ENCODE peak calls at places on chromosomes 2 and 18, in five cellular contexts. M, E, R, W and I are unnamed samples.
A peak's percentile ranks its signal among the peaks of the same experiment; 100 is the strongest.

GRCh38 chr2:165239230-165239629 is at the start of gene SCN2A:
- DNase-seq in M (no peak), E (no peak), R (no peak), W (no peak), I (no peak)

GRCh38 chr2:7073901-7074300 is 156.7 kb downstream of the RNF144A start:
- DNase-seq in M (no peak), E (no peak), R (no peak), W (no peak), I (no peak)

GRCh38 chr2:216569765-216570164 is 63.5 kb upstream of the IGFBP2 start:
- DNase-seq in M (no peak), E (no peak), R (no peak), W (no peak), I (no peak)

GRCh38 chr18:2654828-2655152 is 736 bp upstream of the SMCHD1 start:
- DNase-seq in M (no peak), E (no peak), R (no peak), W (no peak), I (no peak)

GRCh38 chr2:233075141-233075965 is 15.2 kb downstream of the INPP5D start:
- DNase-seq in M (peak; percentile 61), E (no peak), R (no peak), W (no peak), I (peak; percentile 56)

GRCh38 chr2:37648316-37649011 is 23.0 kb downstream of the CDC42EP3 start:
- DNase-seq in M (peak; percentile 60), E (peak; percentile 81), R (no peak), W (peak; percentile 64), I (no peak)

GRCh38 chr2:159677654-159678053 is 34.7 kb upstream of the MARCHF7 start:
- DNase-seq in M (no peak), E (no peak), R (no peak), W (no peak), I (no peak)

GRCh38 chr2:209619782-209620181 is 151.8 kb upstream of the UNC80 start:
- DNase-seq in M (no peak), E (no peak), R (no peak), W (no peak), I (no peak)

GRCh38 chr2:203484266-203485112 is 50.6 kb downstream of the RAPH1 start:
- DNase-seq in M (no peak), E (no peak), R (peak; percentile 21), W (no peak), I (no peak)

GRCh38 chr2:154452906-154453493 is 245.5 kb upstream of the KCNJ3 start:
- DNase-seq in M (no peak), E (no peak), R (no peak), W (no peak), I (no peak)

GRCh38 chr2:24015562-24016375 is 5.9 kb downstream of the MFSD2B start:
- DNase-seq in M (no peak), E (no peak), R (no peak), W (no peak), I (no peak)

GRCh38 chr2:75787532-75788132 is 76.9 kb upstream of the GCFC2 start:
- DNase-seq in M (no peak), E (no peak), R (no peak), W (no peak), I (no peak)

GRCh38 chr2:221423212-221423804 is 148.8 kb downstream of the EPHA4 start:
- DNase-seq in M (no peak), E (no peak), R (no peak), W (no peak), I (no peak)

GRCh38 chr18:12754511-12754910 is 51.7 kb downstream of the PSMG2 start:
- DNase-seq in M (no peak), E (no peak), R (no peak), W (no peak), I (no peak)

GRCh38 chr2:60882971-60883753 is 1.8 kb downstream of the REL start:
- DNase-seq in M (peak; percentile 68), E (no peak), R (no peak), W (no peak), I (no peak)

GRCh38 chr2:223230352-223230751 is 178.4 kb downstream of the KCNE4 start:
- DNase-seq in M (no peak), E (no peak), R (peak; percentile 80), W (no peak), I (no peak)

GRCh38 chr2:149902104-149902503 is 314.5 kb upstream of the MMADHC start:
- DNase-seq in M (no peak), E (peak; percentile 44), R (no peak), W (no peak), I (no peak)

GRCh38 chr18:58781627-58782194 is 83.0 kb upstream of the ZNF532 start:
- DNase-seq in M (peak; percentile 61), E (peak; percentile 75), R (peak; percentile 90), W (no peak), I (peak; percentile 79)

GRCh38 chr2:3141696-3142095 is 235.9 kb downstream of the EIPR1 start:
- DNase-seq in M (no peak), E (no peak), R (no peak), W (no peak), I (no peak)

GRCh38 chr2:71466301-71467179 is 13.2 kb downstream of the DYSF start:
- DNase-seq in M (no peak), E (peak; percentile 60), R (no peak), W (peak; percentile 88), I (no peak)

GRCh38 chr2:102346381-102347130 is 9.0 kb upstream of the IL18R1 start:
- DNase-seq in M (no peak), E (no peak), R (no peak), W (no peak), I (no peak)

GRCh38 chr2:145235312-145235711 is 715.4 kb upstream of the ZEB2 start:
- DNase-seq in M (no peak), E (no peak), R (no peak), W (no peak), I (no peak)

GRCh38 chr2:65952966-65953365 is 482.0 kb upstream of the MEIS1 start:
- DNase-seq in M (no peak), E (no peak), R (no peak), W (no peak), I (no peak)

GRCh38 chr18:3566851-3567250 is 116.9 kb downstream of the TGIF1 start:
- DNase-seq in M (no peak), E (no peak), R (no peak), W (no peak), I (no peak)

GRCh38 chr2:235542728-235543125 is 48.9 kb downstream of the AGAP1 start:
- DNase-seq in M (no peak), E (no peak), R (peak; percentile 58), W (no peak), I (no peak)
- H3K27ac ChIP-seq in M (peak overlapping the region; percentile 75), E (no peak overlapping the region), R (no peak overlapping the region), W (no peak overlapping the region), I (no peak overlapping the region)

GRCh38 chr2:74199275-74199701 is 873 bp downstream of the MTHFD2 start:
- DNase-seq in M (peak; percentile 23), E (no peak), R (no peak), W (peak; percentile 52), I (no peak)
- TF ChIP-seq CTCF in M (no peak), E (no peak), R (no peak), W (no peak), I (no peak)

GRCh38 chr2:28397043-28397381 is 4.4 kb downstream of the FOSL2 start:
- DNase-seq in M (no peak), E (no peak), R (no peak), W (no peak), I (no peak)

GRCh38 chr2:28393115-28393836 is 618 bp downstream of the FOSL2 start:
- DNase-seq in M (no peak), E (peak; percentile 72), R (peak; percentile 58), W (peak; percentile 94), I (peak; percentile 87)

GRCh38 chr2:28394997-28395333 is 2.3 kb downstream of the FOSL2 start:
- DNase-seq in M (no peak), E (no peak), R (no peak), W (no peak), I (no peak)

GRCh38 chr2:28394331-28394877 is 1.7 kb downstream of the FOSL2 start:
- DNase-seq in M (no peak), E (peak; percentile 46), R (peak; percentile 90), W (peak; percentile 77), I (no peak)

GRCh38 chr2:28395334-28396061 is 2.8 kb downstream of the FOSL2 start:
- DNase-seq in M (no peak), E (peak; percentile 77), R (peak; percentile 62), W (no peak), I (peak; percentile 85)
- H3K27ac ChIP-seq in M (peak overlapping the region; percentile 100), E (peak overlapping the region; percentile 100), R (peak overlapping the region; percentile 100), W (peak overlapping the region; percentile 98), I (peak overlapping the region; percentile 98)

GRCh38 chr2:129661942-129662341 is 317.5 kb upstream of the RAB6C start:
- DNase-seq in M (no peak), E (no peak), R (no peak), W (no peak), I (no peak)
- TF ChIP-seq CTCF in M (no peak), E (no peak), R (no peak), W (no peak), I (no peak)

GRCh38 chr2:189408294-189408693 is 33.0 kb upstream of the WDR75 start:
- DNase-seq in M (no peak), E (no peak), R (no peak), W (no peak), I (no peak)

GRCh38 chr2:189407944-189408209 is 33.4 kb upstream of the WDR75 start:
- DNase-seq in M (no peak), E (no peak), R (no peak), W (no peak), I (no peak)

GRCh38 chr2:189409136-189409535 is 32.1 kb upstream of the WDR75 start:
- DNase-seq in M (no peak), E (no peak), R (no peak), W (no peak), I (no peak)

GRCh38 chr2:189407161-189407943 is 33.9 kb upstream of the WDR75 start:
- DNase-seq in M (no peak), E (no peak), R (no peak), W (no peak), I (no peak)

DNA sequence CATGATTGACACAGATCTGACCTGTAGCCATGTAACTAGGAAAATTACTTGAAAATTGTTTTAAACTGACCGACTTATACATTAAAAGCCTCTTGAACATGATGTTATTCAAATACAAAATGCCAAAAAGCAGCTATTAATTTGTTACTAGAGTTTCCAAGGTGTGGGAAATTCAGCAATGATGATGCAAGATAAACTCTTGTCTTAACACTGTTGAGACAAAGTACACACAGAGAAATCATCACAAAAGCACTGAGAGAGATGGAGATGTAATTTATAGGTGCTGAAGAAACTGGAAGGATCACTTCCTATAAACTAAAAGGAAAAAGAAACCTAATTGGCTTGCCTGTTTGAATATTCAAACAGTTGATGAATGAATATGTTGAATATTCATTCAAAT is 34.7 kb upstream of the WDR75 start:
- DNase-seq in M (no peak), E (no peak), R (no peak), W (no peak), I (no peak)
- H3K27ac ChIP-seq in M (peak overlapping the region; percentile 8), E (no peak overlapping the region), R (no peak overlapping the region), W (no peak overlapping the region), I (no peak overlapping the region)

DNA sequence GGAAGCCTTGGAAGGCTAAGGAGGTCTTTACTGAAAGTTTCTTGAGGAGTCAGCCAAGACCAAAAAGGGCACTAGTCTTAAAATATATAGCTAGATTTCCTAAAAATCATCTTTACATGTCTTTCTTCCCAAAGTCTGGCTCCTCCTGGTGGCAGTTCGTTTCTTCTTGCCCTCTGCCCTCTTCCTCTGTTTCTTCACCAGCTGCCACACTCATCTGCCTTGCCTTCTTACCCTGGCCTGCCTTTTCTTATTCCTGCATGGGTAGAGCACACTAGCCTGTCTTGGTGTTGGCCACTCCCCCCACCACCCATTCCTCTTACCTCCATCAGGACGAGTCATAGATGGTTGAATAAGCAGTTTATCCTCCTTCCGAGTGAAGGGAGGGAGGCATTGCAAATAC is 129.8 kb downstream of the RAPGEF4 start:
- DNase-seq in M (no peak), E (no peak), R (no peak), W (no peak), I (no peak)
- TF ChIP-seq CTCF in M (no peak), E (no peak), R (no peak), W (no peak), I (no peak)